ENCODE peak calls at places on chromosome 12, in six cellular contexts. H is activated naive CD8-positive, alpha-beta T cell treated with anti-CD3 and anti-CD28 coated beads, Interleukin-2, amount 50 U/mL, for 24 hours; F is IMR-90; Q is T follicular helper cell; L is NCI-H774; D is lung. R is an unnamed sample.

GRCh38 chr12:93591137-93591868 is 18.8 kb downstream of the SOCS2 start:
- DNase-seq in L (peak; percentile 41), D (peak; percentile 72), H (peak; percentile 32), F (peak; percentile 87), Q (no peak), R (peak; percentile 64)

GRCh38 chr12:124730455-124730932 is 133.2 kb downstream of the SCARB1 start:
- DNase-seq in F (peak; percentile 73), L (peak; percentile 16), H (no peak), Q (no peak), D (peak; percentile 65), R (peak; percentile 32)

GRCh38 chr12:132783917-132784531 is 22.4 kb upstream of the ANKLE2 start:
- DNase-seq in D (no peak), L (no peak), H (no peak), F (no peak), Q (no peak), R (no peak)

GRCh38 chr12:100799770-100800169 is 5.2 kb downstream of the ANO4 start:
- DNase-seq in D (no peak), H (no peak), F (peak; percentile 75), L (no peak), Q (no peak), R (no peak)

GRCh38 chr12:54221402-54221984 is 32.7 kb upstream of the SMUG1 start:
- DNase-seq in Q (no peak), F (no peak), D (no peak), L (no peak), H (no peak), R (no peak)

GRCh38 chr12:98373019-98373554 is 142.3 kb upstream of the TMPO start:
- DNase-seq in H (no peak), F (peak; percentile 51), Q (no peak), L (peak; percentile 53), D (no peak), R (no peak)

GRCh38 chr12:48788852-48789775 is at the start of gene ADCY6:
- DNase-seq in D (peak; percentile 80), H (no peak), Q (no peak), F (peak; percentile 70), L (peak; percentile 37), R (peak; percentile 89)

GRCh38 chr12:7344831-7345230 is 41.0 kb downstream of the ACSM4 start:
- DNase-seq in Q (no peak), D (no peak), H (no peak), F (no peak), L (no peak), R (no peak)

GRCh38 chr12:68823711-68824110 is 15.7 kb downstream of the MDM2 start:
- DNase-seq in H (no peak), L (no peak), D (no peak), F (no peak), Q (no peak), R (no peak)

GRCh38 chr12:126601184-126602170 is 1536.2 kb downstream of the AACS start:
- DNase-seq in Q (no peak), L (no peak), D (no peak), H (no peak), F (no peak), R (no peak)

GRCh38 chr12:127401005-127401404 is 866.0 kb upstream of the TMEM132C start:
- DNase-seq in D (no peak), L (no peak), F (peak; percentile 40), Q (no peak), H (no peak), R (no peak)

GRCh38 chr12:101230547-101230946 is 20.5 kb upstream of the SLC5A8 start:
- DNase-seq in H (no peak), L (no peak), F (peak; percentile 65), Q (no peak), D (no peak), R (no peak)

GRCh38 chr12:56001446-56002100 is 4.5 kb downstream of the SUOX start:
- DNase-seq in H (no peak), L (no peak), D (no peak), F (no peak), Q (no peak), R (no peak)

GRCh38 chr12:27779837-27780611 is at the start of the genes KLHL42 and MANSC4:
- DNase-seq in D (peak; percentile 68), L (peak; percentile 82), F (peak; percentile 73), Q (peak; percentile 44), H (peak; percentile 67), R (peak; percentile 79)

GRCh38 chr12:34287986-34288962 is 266.0 kb downstream of the ALG10 start:
- DNase-seq in L (no peak), D (no peak), H (no peak), Q (no peak), F (no peak), R (peak; percentile 6)

GRCh38 chr12:124713041-124713435 is 145.6 kb upstream of the NCOR2 start:
- DNase-seq in Q (no peak), H (no peak), L (no peak), D (peak; percentile 63), F (no peak), R (peak; percentile 57)

GRCh38 chr12:127272864-127273263 is 994.1 kb upstream of the TMEM132C start:
- DNase-seq in F (peak; percentile 90), H (no peak), L (no peak), D (no peak), Q (no peak), R (no peak)

GRCh38 chr12:61029516-61029915 is 1230.7 kb upstream of the USP15 start:
- DNase-seq in H (no peak), F (no peak), Q (no peak), D (no peak), L (no peak), R (no peak)

GRCh38 chr12:570949-571794 is 92.1 kb downstream of the NINJ2 start:
- DNase-seq in F (peak; percentile 80), D (peak; percentile 77), H (no peak), Q (no peak), L (no peak), R (peak; percentile 79)

GRCh38 chr12:27572486-27573255 is 48.7 kb downstream of the PPFIBP1 start:
- DNase-seq in D (no peak), H (no peak), F (peak; percentile 77), L (no peak), Q (no peak), R (no peak)

GRCh38 chr12:118850244-118850825 is 131.0 kb upstream of the SRRM4 start:
- DNase-seq in H (peak; percentile 13), Q (no peak), F (no peak), L (peak; percentile 10), D (no peak), R (peak; percentile 16)